ENCODE peak calls at places on chromosomes 12 and 14, in six cellular contexts. One of them, this sample, is unnamed. For H3K4me1, the result is how much of the 10 kb centered on the place peaks cover.

GRCh38 chr12:57212701-57213067 is 3.9 kb upstream of the NXPH4 start:
- DNase-seq in endothelial cell of umbilical vein: no peak
- DNase-seq in heart left ventricle: no peak
- DNase-seq in Karpas-422: no peak
- DNase-seq in fibroblast of lung: no peak
- DNase-seq in cardiac muscle cell: no peak
- DNase-seq in this sample: no peak

GRCh38 chr14:25132734-25133422 is 82.9 kb upstream of the STXBP6 start:
- DNase-seq in endothelial cell of umbilical vein: peak
- DNase-seq in heart left ventricle: peak
- DNase-seq in Karpas-422: peak
- DNase-seq in fibroblast of lung: peak
- DNase-seq in cardiac muscle cell: peak
- DNase-seq in this sample: peak

GRCh38 chr12:55727643-55728184 is 1.1 kb downstream of the CD63 start:
- DNase-seq in endothelial cell of umbilical vein: peak
- DNase-seq in heart left ventricle: peak
- DNase-seq in Karpas-422: no peak
- DNase-seq in fibroblast of lung: peak
- DNase-seq in cardiac muscle cell: peak
- DNase-seq in this sample: no peak

GRCh38 chr14:35963209-35963608 is 137.1 kb downstream of the BRMS1L start:
- DNase-seq in endothelial cell of umbilical vein: no peak
- DNase-seq in heart left ventricle: no peak
- DNase-seq in Karpas-422: peak
- DNase-seq in fibroblast of lung: no peak
- DNase-seq in cardiac muscle cell: no peak
- DNase-seq in this sample: no peak

GRCh38 chr14:54314365-54315134 is 82.3 kb upstream of the CDKN3 start:
- DNase-seq in endothelial cell of umbilical vein: no peak
- DNase-seq in heart left ventricle: no peak
- DNase-seq in Karpas-422: no peak
- DNase-seq in fibroblast of lung: no peak
- DNase-seq in cardiac muscle cell: no peak
- DNase-seq in this sample: no peak

GRCh38 chr14:30550335-30550734 is 8.6 kb upstream of the G2E3 start:
- DNase-seq in endothelial cell of umbilical vein: no peak
- DNase-seq in heart left ventricle: no peak
- DNase-seq in Karpas-422: no peak
- DNase-seq in fibroblast of lung: peak
- DNase-seq in cardiac muscle cell: peak
- DNase-seq in this sample: no peak

GRCh38 chr12:68490476-68490875 is 120.2 kb upstream of the RAP1B start:
- DNase-seq in endothelial cell of umbilical vein: no peak
- DNase-seq in heart left ventricle: no peak
- DNase-seq in Karpas-422: no peak
- DNase-seq in fibroblast of lung: no peak
- DNase-seq in cardiac muscle cell: no peak
- DNase-seq in this sample: no peak

GRCh38 chr14:67517083-67517482 is 16.0 kb upstream of the PLEKHH1 start:
- DNase-seq in endothelial cell of umbilical vein: no peak
- DNase-seq in heart left ventricle: peak
- DNase-seq in Karpas-422: no peak
- DNase-seq in fibroblast of lung: peak
- DNase-seq in cardiac muscle cell: peak
- DNase-seq in this sample: no peak

GRCh38 chr12:6605425-6606330 is 1.5 kb downstream of the CHD4 start:
- DNase-seq in endothelial cell of umbilical vein: peak
- DNase-seq in heart left ventricle: peak
- DNase-seq in Karpas-422: peak
- DNase-seq in fibroblast of lung: peak
- DNase-seq in cardiac muscle cell: peak
- DNase-seq in this sample: peak

GRCh38 chr14:74491952-74492351 is 1.2 kb downstream of the NPC2 start:
- DNase-seq in endothelial cell of umbilical vein: peak
- DNase-seq in heart left ventricle: no peak
- DNase-seq in Karpas-422: peak
- DNase-seq in fibroblast of lung: peak
- DNase-seq in cardiac muscle cell: peak
- DNase-seq in this sample: no peak

GRCh38 chr12:76308866-76309265 is 39.3 kb downstream of the BBS10 start:
- DNase-seq in endothelial cell of umbilical vein: peak
- DNase-seq in heart left ventricle: no peak
- DNase-seq in Karpas-422: no peak
- DNase-seq in fibroblast of lung: no peak
- DNase-seq in cardiac muscle cell: no peak
- DNase-seq in this sample: no peak

DNA sequence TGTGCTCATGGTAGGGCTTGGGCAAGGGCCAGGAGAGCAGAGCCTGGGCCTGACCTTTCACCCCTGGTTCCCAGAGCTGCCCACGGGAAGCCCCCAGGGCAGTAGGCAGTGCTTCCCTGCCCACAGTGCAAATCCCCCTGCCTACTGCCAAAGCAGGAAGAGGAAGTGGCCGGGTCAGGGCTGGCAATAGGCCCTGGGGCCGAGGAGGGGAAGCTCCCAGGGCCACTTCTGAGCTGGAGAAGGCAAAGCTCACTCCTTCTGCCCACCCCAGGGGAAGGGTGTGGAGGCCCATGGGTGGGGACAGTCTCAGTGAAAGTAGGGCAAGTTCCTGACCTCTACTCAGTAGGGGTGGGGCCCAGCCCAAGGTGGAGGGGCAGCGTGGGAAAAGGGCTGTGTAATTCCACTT is 5.4 kb upstream of the NR4A1 start:
- DNase-seq in endothelial cell of umbilical vein: peak
- DNase-seq in heart left ventricle: peak
- DNase-seq in Karpas-422: no peak
- DNase-seq in fibroblast of lung: no peak
- DNase-seq in cardiac muscle cell: no peak
- DNase-seq in this sample: no peak
- H3K4me1 ChIP-seq in endothelial cell of umbilical vein: under half
- H3K4me1 ChIP-seq in heart left ventricle: half or more
- H3K4me1 ChIP-seq in Karpas-422: under half
- H3K4me1 ChIP-seq in fibroblast of lung: under half
- H3K4me1 ChIP-seq in cardiac muscle cell: under half
- H3K4me1 ChIP-seq in this sample: under half

DNA sequence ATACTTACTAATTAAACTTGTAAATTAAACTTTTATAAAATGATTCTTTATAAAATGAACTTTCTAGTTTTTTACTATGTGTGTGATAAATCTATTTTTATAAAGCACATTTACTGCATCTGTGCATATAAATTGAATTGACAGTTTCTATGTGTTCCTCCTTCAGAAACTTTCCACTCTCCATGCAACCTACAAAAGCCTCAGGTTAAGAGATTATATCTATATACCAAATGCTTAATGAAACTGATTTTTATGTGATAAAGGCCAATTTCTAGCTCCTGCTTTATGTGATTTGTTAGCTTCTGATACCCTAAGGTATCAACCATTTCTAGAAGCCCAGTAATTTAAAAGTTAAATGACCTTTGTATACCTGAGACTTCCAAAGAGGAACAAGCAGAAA is 174.0 kb downstream of the SRGAP1 start:
- DNase-seq in endothelial cell of umbilical vein: no peak
- DNase-seq in heart left ventricle: no peak
- DNase-seq in Karpas-422: no peak
- DNase-seq in fibroblast of lung: no peak
- DNase-seq in cardiac muscle cell: no peak
- DNase-seq in this sample: no peak
- H3K4me3 ChIP-seq in endothelial cell of umbilical vein: no peak
- H3K4me3 ChIP-seq in heart left ventricle: no peak
- H3K4me3 ChIP-seq in Karpas-422: no peak
- H3K4me3 ChIP-seq in fibroblast of lung: no peak
- H3K4me3 ChIP-seq in cardiac muscle cell: no peak
- H3K4me3 ChIP-seq in this sample: no peak

DNA sequence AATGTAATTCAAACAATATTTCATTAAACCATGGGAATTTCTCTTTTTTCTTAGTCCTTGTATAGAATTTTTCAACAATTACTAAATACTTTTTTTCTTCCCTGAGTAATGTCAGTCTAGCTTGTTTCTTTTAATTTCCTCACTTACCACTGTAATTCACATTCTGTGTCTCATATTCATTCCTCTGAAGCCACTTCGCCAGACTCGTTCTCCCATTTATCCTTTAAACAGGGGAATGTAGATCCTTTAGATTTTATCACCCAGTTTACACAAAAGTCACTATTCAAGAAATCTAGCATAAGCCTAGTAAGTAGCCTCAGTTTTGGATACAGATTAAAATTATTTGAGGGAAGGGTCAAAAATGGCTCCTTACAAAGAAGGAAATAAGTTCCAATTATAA is 6.8 kb downstream of the USP15 start:
- DNase-seq in endothelial cell of umbilical vein: no peak
- DNase-seq in heart left ventricle: no peak
- DNase-seq in Karpas-422: no peak
- DNase-seq in fibroblast of lung: no peak
- DNase-seq in cardiac muscle cell: no peak
- DNase-seq in this sample: no peak
- H3K4me1 ChIP-seq in endothelial cell of umbilical vein: under half
- H3K4me1 ChIP-seq in heart left ventricle: half or more
- H3K4me1 ChIP-seq in Karpas-422: half or more
- H3K4me1 ChIP-seq in fibroblast of lung: under half
- H3K4me1 ChIP-seq in cardiac muscle cell: under half
- H3K4me1 ChIP-seq in this sample: half or more

GRCh38 chr14:47008732-47009131 is 357.2 kb upstream of the RPL10L start:
- DNase-seq in endothelial cell of umbilical vein: no peak
- DNase-seq in heart left ventricle: no peak
- DNase-seq in Karpas-422: no peak
- DNase-seq in fibroblast of lung: no peak
- DNase-seq in cardiac muscle cell: no peak
- DNase-seq in this sample: no peak
- H3K4me3 ChIP-seq in endothelial cell of umbilical vein: no peak
- H3K4me3 ChIP-seq in heart left ventricle: no peak
- H3K4me3 ChIP-seq in Karpas-422: no peak
- H3K4me3 ChIP-seq in fibroblast of lung: no peak
- H3K4me3 ChIP-seq in cardiac muscle cell: no peak
- H3K4me3 ChIP-seq in this sample: no peak

GRCh38 chr14:91410781-91411536 is 6.7 kb downstream of the CCDC88C start:
- DNase-seq in endothelial cell of umbilical vein: no peak
- DNase-seq in heart left ventricle: no peak
- DNase-seq in Karpas-422: no peak
- DNase-seq in fibroblast of lung: no peak
- DNase-seq in cardiac muscle cell: no peak
- DNase-seq in this sample: no peak

GRCh38 chr14:91406982-91407381 is 10.6 kb downstream of the CCDC88C start:
- DNase-seq in endothelial cell of umbilical vein: no peak
- DNase-seq in heart left ventricle: no peak
- DNase-seq in Karpas-422: no peak
- DNase-seq in fibroblast of lung: no peak
- DNase-seq in cardiac muscle cell: no peak
- DNase-seq in this sample: no peak

GRCh38 chr14:91412939-91413338 is 4.7 kb downstream of the CCDC88C start:
- DNase-seq in endothelial cell of umbilical vein: no peak
- DNase-seq in heart left ventricle: no peak
- DNase-seq in Karpas-422: no peak
- DNase-seq in fibroblast of lung: no peak
- DNase-seq in cardiac muscle cell: no peak
- DNase-seq in this sample: no peak

GRCh38 chr14:91406451-91406850 is 11.2 kb downstream of the CCDC88C start:
- DNase-seq in endothelial cell of umbilical vein: no peak
- DNase-seq in heart left ventricle: no peak
- DNase-seq in Karpas-422: no peak
- DNase-seq in fibroblast of lung: no peak
- DNase-seq in cardiac muscle cell: no peak
- DNase-seq in this sample: no peak

GRCh38 chr14:91409991-91410401 is 7.6 kb downstream of the CCDC88C start:
- DNase-seq in endothelial cell of umbilical vein: no peak
- DNase-seq in heart left ventricle: no peak
- DNase-seq in Karpas-422: no peak
- DNase-seq in fibroblast of lung: no peak
- DNase-seq in cardiac muscle cell: no peak
- DNase-seq in this sample: no peak
- H3K4me1 ChIP-seq in endothelial cell of umbilical vein: under half
- H3K4me1 ChIP-seq in heart left ventricle: under half
- H3K4me1 ChIP-seq in Karpas-422: under half
- H3K4me1 ChIP-seq in fibroblast of lung: under half
- H3K4me1 ChIP-seq in cardiac muscle cell: under half
- H3K4me1 ChIP-seq in this sample: half or more

GRCh38 chr12:109738209-109738608 is 24.6 kb downstream of the FAM222A start:
- DNase-seq in endothelial cell of umbilical vein: no peak
- DNase-seq in heart left ventricle: peak
- DNase-seq in Karpas-422: no peak
- DNase-seq in fibroblast of lung: no peak
- DNase-seq in cardiac muscle cell: no peak
- DNase-seq in this sample: peak
- H3K4me3 ChIP-seq in endothelial cell of umbilical vein: no peak
- H3K4me3 ChIP-seq in heart left ventricle: no peak
- H3K4me3 ChIP-seq in Karpas-422: no peak
- H3K4me3 ChIP-seq in fibroblast of lung: no peak
- H3K4me3 ChIP-seq in cardiac muscle cell: no peak
- H3K4me3 ChIP-seq in this sample: no peak